ENCODE peak calls at places on chromosomes 3 and 15, in four cellular contexts. Z is prostate gland, K is HCT116, S is heart left ventricle. P is an unnamed sample.
A peak's percentile ranks its signal among the peaks of the same experiment; 100 is the strongest.

GRCh38 chr3:197593046-197593380 is 37.2 kb upstream of the BDH1 start:
- DNase-seq in K (no peak), Z (no peak), S (no peak), P (no peak)

GRCh38 chr15:39095218-39095879 is 485.5 kb upstream of the THBS1 start:
- DNase-seq in Z (no peak), K (no peak), S (no peak), P (no peak)

GRCh38 chr3:115616461-115616860 is 6.8 kb upstream of the GAP43 start:
- DNase-seq in K (no peak), Z (no peak), S (no peak), P (no peak)

GRCh38 chr3:133152056-133152455 is 113.9 kb downstream of the TMEM108 start:
- DNase-seq in K (no peak), S (no peak), Z (no peak), P (no peak)

GRCh38 chr3:127612966-127613365 is 14.8 kb downstream of the MCM2 start:
- DNase-seq in Z (no peak), S (no peak), K (no peak), P (peak; percentile 80)

GRCh38 chr15:59918994-59919951 is 84.8 kb upstream of the FOXB1 start:
- DNase-seq in K (no peak), Z (no peak), S (no peak), P (no peak)

GRCh38 chr3:118970819-118971218 is 63.8 kb downstream of the IGSF11 start:
- DNase-seq in S (peak; percentile 59), Z (no peak), K (no peak), P (no peak)

GRCh38 chr3:159619341-159619885 is 369.2 kb upstream of the IL12A start:
- DNase-seq in Z (no peak), K (no peak), S (no peak), P (peak; percentile 6)

GRCh38 chr3:138082085-138082991 is 33.1 kb downstream of the DZIP1L start:
- DNase-seq in K (peak; percentile 42), Z (peak; percentile 16), S (no peak), P (no peak)

GRCh38 chr3:33885496-33885895 is 87.1 kb downstream of the PDCD6IP start:
- DNase-seq in Z (no peak), S (no peak), K (no peak), P (no peak)

GRCh38 chr15:68370768-68371151 is 61.2 kb downstream of the ITGA11 start:
- DNase-seq in K (no peak), S (no peak), Z (no peak), P (no peak)

GRCh38 chr3:178518660-178519396 is 17.4 kb upstream of the KCNMB2 start:
- DNase-seq in S (no peak), K (no peak), Z (no peak), P (no peak)
- TF ChIP-seq POLR2A in S (no peak), K (no peak), Z (no peak), P (no peak)

GRCh38 chr15:31364301-31365031 is 37.8 kb downstream of the KLF13 start:
- DNase-seq in S (no peak), K (no peak), Z (no peak), P (peak; percentile 87)
- H3K4me1 ChIP-seq in S (peaks cover 100% of the 10 kb centered on the region), K (peaks cover 3% of the 10 kb centered on the region), Z (peaks cover 11% of the 10 kb centered on the region), P (peaks cover 90% of the 10 kb centered on the region)

GRCh38 chr3:134249935-134250716 is 533 bp downstream of the RYK start:
- DNase-seq in K (no peak), S (peak; percentile 66), Z (peak; percentile 54), P (peak; percentile 82)
- TF ChIP-seq POLR2A in K (no peak), S (no peak), Z (peak; percentile 31), P (no peak)

GRCh38 chr3:52313188-52313773 is 2.8 kb upstream of the DNAH1 start:
- DNase-seq in S (no peak), K (no peak), Z (no peak), P (no peak)

GRCh38 chr3:52314495-52314894 is 1.6 kb upstream of the DNAH1 start:
- DNase-seq in Z (no peak), S (no peak), K (no peak), P (no peak)

GRCh38 chr3:52313774-52314188 is 2.3 kb upstream of the DNAH1 start:
- DNase-seq in K (no peak), S (peak; percentile 50), Z (no peak), P (no peak)

GRCh38 chr3:52310861-52311566 is 5.1 kb upstream of the DNAH1 start:
- DNase-seq in S (no peak), Z (no peak), K (no peak), P (no peak)

DNA sequence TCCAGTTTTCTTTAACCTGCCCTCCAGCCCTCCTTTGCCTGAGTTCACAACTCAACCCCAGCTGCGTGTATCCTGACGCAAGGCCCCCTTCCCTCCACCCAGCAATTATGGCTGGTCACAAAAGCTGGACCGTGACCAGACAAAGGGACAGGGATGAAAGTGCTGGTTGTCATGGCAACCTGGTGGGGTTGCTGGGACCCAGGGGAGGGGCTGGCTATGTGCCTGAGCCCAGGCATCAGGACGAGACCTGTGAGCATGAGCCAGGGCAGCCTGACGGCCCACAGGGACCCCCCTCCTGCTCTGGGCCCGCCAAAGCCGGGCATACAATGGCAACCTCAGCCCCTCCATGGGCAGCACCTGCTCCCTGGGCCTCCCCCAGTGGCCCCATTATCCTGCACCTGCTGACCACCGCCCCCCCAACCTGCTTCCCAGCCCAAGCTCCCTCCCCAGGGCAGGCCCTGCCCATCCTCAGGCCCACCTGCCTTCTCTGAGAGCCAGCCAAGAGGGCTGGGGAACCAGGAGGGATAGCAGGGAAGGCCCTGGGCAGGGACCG is 4.5 kb upstream of the DNAH1 start:
- DNase-seq in Z (no peak), S (no peak), K (no peak), P (no peak)
- H3K4me1 ChIP-seq in Z (no peaks in the 10 kb centered on the region), S (peaks cover 5% of the 10 kb centered on the region), K (peaks cover 24% of the 10 kb centered on the region), P (peaks cover 4% of the 10 kb centered on the region)

DNA sequence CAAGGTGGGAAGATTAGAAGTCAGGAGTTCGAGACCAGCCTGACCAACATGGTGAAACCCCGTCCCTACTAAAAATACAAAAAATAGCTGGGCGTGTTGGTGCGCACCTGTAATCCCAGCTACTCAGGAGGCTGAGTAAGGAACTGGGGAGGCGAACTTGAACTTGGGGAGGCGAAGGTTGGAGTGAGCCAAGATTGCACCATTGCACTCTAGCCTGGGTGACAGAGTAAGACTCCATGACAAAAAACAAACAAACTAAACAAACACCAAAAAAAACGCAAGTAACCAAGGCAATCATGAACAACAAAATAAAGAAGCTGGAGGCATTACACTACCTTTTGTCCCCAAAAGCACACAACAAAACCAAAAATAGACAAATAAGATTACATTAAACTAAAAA is 547.3 kb upstream of the GBE1 start:
- DNase-seq in Z (no peak), S (no peak), K (no peak), P (no peak)
- TF ChIP-seq POLR2A in Z (no peak), S (no peak), K (no peak), P (no peak)

DNA sequence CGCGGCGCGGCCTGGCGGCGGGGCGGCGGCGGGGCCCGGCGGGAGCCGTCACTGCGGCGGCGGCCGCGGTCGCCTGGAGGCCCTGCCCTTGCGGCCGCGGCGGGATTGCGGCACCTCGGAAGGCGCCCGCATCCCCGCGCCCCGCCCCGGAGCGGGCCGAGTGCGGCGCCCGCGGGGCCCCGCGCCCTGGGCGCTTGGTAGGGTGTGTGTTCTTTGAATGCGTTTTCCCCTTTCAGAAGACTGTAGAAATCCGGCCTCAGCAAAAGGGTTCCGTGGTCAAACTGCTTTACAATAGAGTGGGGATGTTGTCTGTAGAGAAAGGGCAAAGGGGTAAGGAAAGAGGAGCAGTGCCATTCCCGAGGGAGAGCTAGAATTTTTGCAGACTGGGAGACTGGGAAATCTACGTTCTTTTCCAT is 554 bp downstream of the SNRK start:
- DNase-seq in S (no peak), Z (no peak), K (no peak), P (no peak)
- H3K4me1 ChIP-seq in S (peaks cover 48% of the 10 kb centered on the region), Z (no peaks in the 10 kb centered on the region), K (peaks cover 27% of the 10 kb centered on the region), P (peaks cover 30% of the 10 kb centered on the region)

GRCh38 chr3:182937293-182938051 is 42.9 kb downstream of the DCUN1D1 start:
- DNase-seq in K (no peak), S (no peak), Z (no peak), P (no peak)

GRCh38 chr3:182941719-182942118 is 38.6 kb downstream of the DCUN1D1 start:
- DNase-seq in S (no peak), K (no peak), Z (no peak), P (no peak)

GRCh38 chr3:182936239-182936946 is 43.9 kb downstream of the DCUN1D1 start:
- DNase-seq in K (no peak), Z (no peak), S (no peak), P (no peak)

GRCh38 chr3:182940266-182940808 is 40.0 kb downstream of the DCUN1D1 start:
- DNase-seq in Z (no peak), K (no peak), S (no peak), P (no peak)

DNA sequence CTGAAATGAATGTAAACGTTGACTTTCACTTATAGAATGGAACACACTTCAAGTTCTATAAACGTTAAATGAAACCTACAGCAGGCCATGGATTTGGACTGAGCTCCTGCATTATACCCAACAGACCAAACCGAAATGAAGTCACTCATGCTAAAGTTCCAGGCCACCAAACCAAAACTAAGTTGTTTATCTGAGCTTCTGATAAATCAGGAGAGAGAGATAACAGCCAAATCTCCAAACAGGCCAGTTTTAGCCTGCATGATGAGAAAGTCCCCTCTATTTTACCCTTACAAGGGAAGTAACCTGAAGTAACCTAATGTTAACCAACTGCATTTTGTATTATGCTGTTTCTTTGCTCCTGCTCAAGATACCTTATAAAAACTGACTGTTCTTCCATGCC is 44.5 kb downstream of the DCUN1D1 start:
- DNase-seq in Z (no peak), S (no peak), K (no peak), P (no peak)
- TF ChIP-seq POLR2A in Z (no peak), S (no peak), K (no peak), P (no peak)

DNA sequence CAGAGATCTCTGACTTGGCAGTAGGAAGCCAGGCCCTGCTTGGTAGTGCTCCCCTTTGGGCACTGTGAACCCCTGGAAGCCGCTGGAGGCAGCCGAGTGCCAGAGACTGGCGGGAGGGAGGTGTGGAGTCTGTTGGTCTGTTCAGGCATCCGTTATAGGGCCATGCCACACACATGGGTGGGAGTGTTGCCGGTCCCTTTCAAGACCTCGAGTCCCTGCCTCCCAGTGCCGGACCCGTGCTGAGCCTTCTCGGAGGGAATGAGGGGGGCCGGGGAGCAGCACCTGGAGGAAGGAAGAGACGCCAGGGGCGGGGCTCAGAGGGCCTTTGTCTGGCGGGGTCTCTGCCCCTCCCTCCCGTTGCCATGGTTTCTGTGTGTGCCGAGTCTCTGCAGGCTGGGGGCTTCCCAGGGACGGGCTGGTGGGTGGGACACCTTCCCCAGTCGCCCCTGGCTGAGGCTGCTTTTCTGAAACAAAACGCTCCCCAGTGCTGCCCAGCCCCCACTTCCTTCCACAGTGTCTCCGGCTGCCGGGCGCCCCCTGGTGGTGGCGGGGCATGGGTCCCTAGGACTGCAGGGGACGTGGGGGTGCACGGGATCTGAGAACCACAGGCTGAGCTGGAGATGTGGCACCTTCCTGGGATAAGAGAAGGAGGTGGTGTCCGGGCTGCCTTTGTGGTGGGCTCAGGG is 10.0 kb downstream of the GNAI2 start:
- DNase-seq in K (no peak), S (peak; percentile 92), Z (peak; percentile 84), P (peak; percentile 90)
- H3K4me1 ChIP-seq in K (peaks cover 75% of the 10 kb centered on the region), S (peaks cover 96% of the 10 kb centered on the region), Z (peaks cover 4% of the 10 kb centered on the region), P (peaks cover 51% of the 10 kb centered on the region)

DNA sequence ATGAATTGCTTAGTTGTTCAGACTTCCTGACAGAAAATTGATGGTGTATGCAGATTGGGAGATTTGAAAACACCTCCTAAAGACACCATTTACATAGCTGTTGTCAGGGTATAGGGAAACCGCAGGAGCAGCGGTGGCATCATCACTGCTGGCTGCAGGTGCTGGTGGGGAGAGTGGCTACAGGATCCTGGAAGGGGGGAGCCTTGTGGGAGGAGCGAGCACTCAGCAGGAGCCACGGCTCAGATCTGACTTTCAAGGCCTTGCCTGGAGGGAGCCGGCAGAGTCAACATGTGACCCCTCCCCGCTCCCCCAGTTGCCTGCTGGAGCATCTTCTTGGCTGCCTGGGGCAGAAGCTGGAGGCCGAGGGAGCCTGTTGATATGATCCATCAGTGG is 26.1 kb downstream of the EDEM1 start:
- DNase-seq in Z (no peak), K (no peak), S (no peak), P (no peak)
- TF ChIP-seq POLR2A in Z (no peak), K (no peak), S (no peak), P (no peak)